ENCODE peak calls at places on chromosome 4, in four cellular contexts. One of them, this sample, is unnamed.

GRCh38 chr4:183402771-183403170 is 41.7 kb upstream of the CDKN2AIP start:
- DNase-seq in activated naive CD4-positive, alpha-beta T cell treated with Interleukin-2 at 50 U/mL for 16 hours: no peak
- DNase-seq in ELR: no peak
- DNase-seq in GM19239: no peak
- DNase-seq in this sample: no peak

GRCh38 chr4:153676491-153676890 is 7.6 kb upstream of the TLR2 start:
- DNase-seq in activated naive CD4-positive, alpha-beta T cell treated with Interleukin-2 at 50 U/mL for 16 hours: no peak
- DNase-seq in ELR: peak
- DNase-seq in GM19239: no peak
- DNase-seq in this sample: no peak

GRCh38 chr4:142379277-142380051 is 466.6 kb downstream of the INPP4B start:
- DNase-seq in activated naive CD4-positive, alpha-beta T cell treated with Interleukin-2 at 50 U/mL for 16 hours: no peak
- DNase-seq in ELR: peak
- DNase-seq in GM19239: no peak
- DNase-seq in this sample: no peak

GRCh38 chr4:26860922-26861433 is 337 bp downstream of the STIM2 start:
- DNase-seq in activated naive CD4-positive, alpha-beta T cell treated with Interleukin-2 at 50 U/mL for 16 hours: peak
- DNase-seq in ELR: peak
- DNase-seq in GM19239: no peak
- DNase-seq in this sample: no peak

GRCh38 chr4:133146574-133147198 is 2.4 kb upstream of the PCDH10 start:
- DNase-seq in activated naive CD4-positive, alpha-beta T cell treated with Interleukin-2 at 50 U/mL for 16 hours: no peak
- DNase-seq in ELR: peak
- DNase-seq in GM19239: no peak
- DNase-seq in this sample: no peak

GRCh38 chr4:82643994-82644730 is 82.4 kb upstream of the TMEM150C start:
- DNase-seq in activated naive CD4-positive, alpha-beta T cell treated with Interleukin-2 at 50 U/mL for 16 hours: no peak
- DNase-seq in ELR: peak
- DNase-seq in GM19239: no peak
- DNase-seq in this sample: no peak

GRCh38 chr4:34464196-34464595 is 1780.1 kb downstream of the ARAP2 start:
- DNase-seq in activated naive CD4-positive, alpha-beta T cell treated with Interleukin-2 at 50 U/mL for 16 hours: no peak
- DNase-seq in ELR: no peak
- DNase-seq in GM19239: no peak
- DNase-seq in this sample: no peak

GRCh38 chr4:172716291-172716690 is 452.3 kb upstream of the GALNT7 start:
- DNase-seq in activated naive CD4-positive, alpha-beta T cell treated with Interleukin-2 at 50 U/mL for 16 hours: no peak
- DNase-seq in ELR: no peak
- DNase-seq in GM19239: no peak
- DNase-seq in this sample: no peak

GRCh38 chr4:61204353-61204752 is 4.2 kb downstream of the ADGRL3 start:
- DNase-seq in activated naive CD4-positive, alpha-beta T cell treated with Interleukin-2 at 50 U/mL for 16 hours: no peak
- DNase-seq in ELR: peak
- DNase-seq in GM19239: no peak
- DNase-seq in this sample: peak

GRCh38 chr4:25104561-25104960 is 55.7 kb downstream of the SEPSECS start:
- DNase-seq in activated naive CD4-positive, alpha-beta T cell treated with Interleukin-2 at 50 U/mL for 16 hours: no peak
- DNase-seq in ELR: no peak
- DNase-seq in GM19239: no peak
- DNase-seq in this sample: no peak

GRCh38 chr4:95513022-95513421 is 35.8 kb downstream of the UNC5C start:
- DNase-seq in activated naive CD4-positive, alpha-beta T cell treated with Interleukin-2 at 50 U/mL for 16 hours: no peak
- DNase-seq in ELR: no peak
- DNase-seq in GM19239: no peak
- DNase-seq in this sample: no peak

GRCh38 chr4:73589261-73589847 is 30.9 kb downstream of the RASSF6 start:
- DNase-seq in activated naive CD4-positive, alpha-beta T cell treated with Interleukin-2 at 50 U/mL for 16 hours: no peak
- DNase-seq in ELR: peak
- DNase-seq in GM19239: no peak
- DNase-seq in this sample: no peak

GRCh38 chr4:145076473-145076855 is 21.5 kb downstream of the ANAPC10 start:
- DNase-seq in activated naive CD4-positive, alpha-beta T cell treated with Interleukin-2 at 50 U/mL for 16 hours: no peak
- DNase-seq in ELR: no peak
- DNase-seq in GM19239: no peak
- DNase-seq in this sample: no peak

GRCh38 chr4:65738134-65738533 is 67.8 kb upstream of the EPHA5 start:
- DNase-seq in activated naive CD4-positive, alpha-beta T cell treated with Interleukin-2 at 50 U/mL for 16 hours: no peak
- DNase-seq in ELR: no peak
- DNase-seq in GM19239: no peak
- DNase-seq in this sample: no peak

GRCh38 chr4:37837446-37837845 is 11.0 kb downstream of the PGM2 start:
- DNase-seq in activated naive CD4-positive, alpha-beta T cell treated with Interleukin-2 at 50 U/mL for 16 hours: no peak
- DNase-seq in ELR: peak
- DNase-seq in GM19239: no peak
- DNase-seq in this sample: no peak

This sample was measured in epithelial cell of prostate.